ENCODE peak calls at places on chromosomes 5 and 9, in five cellular contexts. U, L, S, K and B are unnamed samples.

GRCh38 chr5:37501152-37501551 is 122.0 kb downstream of the WDR70 start:
- DNase-seq in S (no peak), L (no peak), U (no peak), K (no peak), B (peak; percentile 20)

GRCh38 chr9:75974006-75974766 is 83.7 kb downstream of the PCSK5 start:
- DNase-seq in U (no peak), L (no peak), K (no peak), S (no peak), B (no peak)

GRCh38 chr9:77999231-77999631 is 32.4 kb downstream of the GNAQ start:
- DNase-seq in S (no peak), K (no peak), L (no peak), U (no peak), B (peak; percentile 48)

GRCh38 chr5:32061236-32061635 is 112.9 kb downstream of the GOLPH3 start:
- DNase-seq in K (no peak), L (no peak), S (no peak), U (no peak), B (no peak)

GRCh38 chr5:140351609-140352334 is 5.4 kb upstream of the HBEGF start:
- DNase-seq in U (no peak), L (peak; percentile 76), S (no peak), K (no peak), B (peak; percentile 58)

GRCh38 chr5:159504857-159505304 is 174.6 kb upstream of the IL12B start:
- DNase-seq in S (peak; percentile 61), U (no peak), L (no peak), K (no peak), B (peak; percentile 81)

GRCh38 chr5:38800515-38800914 is 45.3 kb upstream of the OSMR start:
- DNase-seq in K (no peak), U (no peak), L (no peak), S (no peak), B (no peak)

GRCh38 chr5:10734050-10734709 is 26.9 kb downstream of the DAP start:
- DNase-seq in L (no peak), U (no peak), S (no peak), K (no peak), B (no peak)

GRCh38 chr5:167587768-167588167 is 703.7 kb upstream of the WWC1 start:
- DNase-seq in U (no peak), L (peak; percentile 40), K (no peak), S (no peak), B (peak; percentile 50)

GRCh38 chr9:72497476-72498065 is 23.8 kb upstream of the TMC1 start:
- DNase-seq in S (no peak), U (no peak), L (no peak), K (no peak), B (no peak)

GRCh38 chr9:128689820-128690683 is 1.0 kb downstream of the SET start:
- DNase-seq in S (no peak), L (peak; percentile 56), U (peak; percentile 43), K (no peak), B (peak; percentile 46)

GRCh38 chr5:39226100-39226451 is 6.7 kb upstream of the FYB1 start:
- DNase-seq in L (no peak), S (no peak), K (no peak), U (no peak), B (no peak)

GRCh38 chr5:77984587-77984986 is 208.4 kb upstream of the TBCA start:
- DNase-seq in U (no peak), K (no peak), L (no peak), S (no peak), B (no peak)

GRCh38 chr5:37825334-37825915 is 14.4 kb downstream of the GDNF start:
- DNase-seq in L (no peak), U (no peak), K (no peak), S (no peak), B (no peak)

GRCh38 chr9:3848445-3849114 is 322.8 kb upstream of the RFX3 start:
- DNase-seq in S (no peak), K (no peak), U (no peak), L (no peak), B (peak; percentile 75)

GRCh38 chr5:120538149-120538548 is 74.0 kb downstream of the PRR16 start:
- DNase-seq in K (peak; percentile 19), U (no peak), S (no peak), L (no peak), B (peak; percentile 68)

GRCh38 chr5:17000296-17000939 is 64.3 kb upstream of the MYO10 start:
- DNase-seq in U (no peak), L (peak; percentile 39), K (peak; percentile 88), S (no peak), B (peak; percentile 95)

GRCh38 chr5:68682400-68683152 is 411.2 kb upstream of the SLC30A5 start:
- DNase-seq in S (no peak), K (peak; percentile 48), U (no peak), L (peak; percentile 7), B (no peak)

GRCh38 chr5:131528682-131529081 is 106.3 kb downstream of the RAPGEF6 start:
- DNase-seq in K (no peak), U (no peak), L (no peak), S (no peak), B (no peak)

GRCh38 chr5:126228934-126229333 is 194.3 kb upstream of the GRAMD2B start:
- DNase-seq in S (no peak), L (no peak), K (no peak), U (no peak), B (no peak)

GRCh38 chr5:143355710-143356109 is 47.8 kb downstream of the NR3C1 start:
- DNase-seq in L (peak; percentile 93), U (peak; percentile 17), S (peak; percentile 63), K (peak; percentile 85), B (peak; percentile 98)